ENCODE peak calls at places on chromosomes 13 and 19, in six cellular contexts. R, E, K, S, C and P are unnamed samples.

GRCh38 chr13:63501702-63502101 is 2086.1 kb upstream of the PCDH20 start:
- DNase-seq in R (no peak), K (no peak), C (no peak), S (no peak), E (no peak), P (no peak)

GRCh38 chr13:24074687-24075086 is 85.8 kb upstream of the SPATA13 start:
- DNase-seq in K (peak; percentile 17), R (no peak), C (no peak), S (no peak), E (no peak), P (no peak)

GRCh38 chr19:575527-576506 is 3.4 kb downstream of the BSG start:
- DNase-seq in C (peak; percentile 97), R (no peak), E (no peak), K (peak; percentile 44), S (no peak), P (peak; percentile 39)

GRCh38 chr19:45079063-45079910 is at the start of gene GEMIN7:
- DNase-seq in K (peak; percentile 63), R (peak; percentile 94), S (peak; percentile 72), E (peak; percentile 83), C (peak; percentile 99), P (no peak)

GRCh38 chr13:77429320-77430142 is 102.6 kb upstream of the MYCBP2 start:
- DNase-seq in S (no peak), K (no peak), E (no peak), R (no peak), C (peak; percentile 47), P (peak; percentile 37)

GRCh38 chr19:10074153-10074552 is 12.0 kb upstream of the SHFL start:
- DNase-seq in C (peak; percentile 78), K (no peak), S (peak; percentile 57), R (peak; percentile 44), E (no peak), P (no peak)

GRCh38 chr19:54456423-54457373 is 6.9 kb downstream of the LENG9 start:
- DNase-seq in C (peak; percentile 58), S (no peak), E (no peak), K (no peak), R (no peak), P (no peak)

GRCh38 chr13:44296856-44297255 is 76.8 kb upstream of the SERP2 start:
- DNase-seq in C (no peak), R (no peak), E (no peak), K (peak; percentile 84), S (no peak), P (no peak)

GRCh38 chr13:51895906-51896888 is 34.4 kb downstream of the CCDC70 start:
- DNase-seq in K (peak; percentile 63), C (peak; percentile 84), E (peak; percentile 41), R (peak; percentile 74), S (peak; percentile 5), P (no peak)

GRCh38 chr13:49441846-49442245 is 2.0 kb downstream of the CAB39L start:
- DNase-seq in S (no peak), K (no peak), E (no peak), C (no peak), R (no peak), P (no peak)

GRCh38 chr13:35157143-35157755 is 215.2 kb downstream of the NBEA start:
- DNase-seq in E (peak; percentile 17), K (peak; percentile 43), S (no peak), C (peak; percentile 3), R (peak; percentile 55), P (no peak)

GRCh38 chr13:97367016-97367415 is 67.0 kb upstream of the RAP2A start:
- DNase-seq in R (no peak), C (no peak), S (no peak), K (no peak), E (no peak), P (no peak)

GRCh38 chr19:13796301-13797057 is 1.2 kb downstream of the ZSWIM4 start:
- DNase-seq in K (no peak), C (peak; percentile 98), E (peak; percentile 68), S (no peak), R (peak; percentile 66), P (peak; percentile 58)

GRCh38 chr13:74929436-74929835 is 552.5 kb downstream of the TBC1D4 start:
- DNase-seq in R (no peak), S (no peak), C (no peak), K (no peak), E (no peak), P (no peak)

GRCh38 chr19:52237771-52238400 is 31.5 kb upstream of the ZNF766 start:
- DNase-seq in K (peak; percentile 60), E (no peak), C (no peak), R (peak; percentile 67), S (peak; percentile 37), P (no peak)

GRCh38 chr13:46995874-46996273 is 99.0 kb upstream of the HTR2A start:
- DNase-seq in S (no peak), C (no peak), K (no peak), R (no peak), E (no peak), P (no peak)

GRCh38 chr13:104809483-104809882 is 1726.0 kb downstream of the EFNB2 start:
- DNase-seq in R (no peak), S (no peak), C (no peak), E (no peak), K (no peak), P (no peak)

GRCh38 chr19:33462112-33462726 is 59.4 kb downstream of the PEPD start:
- DNase-seq in R (no peak), K (no peak), E (no peak), C (peak; percentile 67), S (no peak), P (no peak)

GRCh38 chr19:13241321-13242104 is 91.3 kb downstream of the IER2 start:
- DNase-seq in R (no peak), E (no peak), S (peak; percentile 23), C (peak; percentile 89), K (peak; percentile 88), P (no peak)

GRCh38 chr19:13692096-13692495 is 72.2 kb upstream of the MRI1 start:
- DNase-seq in K (peak; percentile 93), R (no peak), C (peak; percentile 92), E (no peak), S (no peak), P (peak; percentile 39)

GRCh38 chr13:45623516-45624090 is 8.1 kb upstream of the ERICH6B start:
- DNase-seq in K (no peak), S (no peak), R (peak; percentile 47), C (peak; percentile 22), E (peak; percentile 25), P (no peak)

GRCh38 chr19:47433121-47433520 is 13.8 kb upstream of the MEIS3 start:
- DNase-seq in C (peak; percentile 84), E (no peak), S (no peak), K (no peak), R (no peak), P (no peak)

GRCh38 chr13:77138813-77139212 is 111.9 kb upstream of the FBXL3 start:
- DNase-seq in R (no peak), C (no peak), E (no peak), K (no peak), S (no peak), P (no peak)

GRCh38 chr13:112350300-112350699 is 25.9 kb upstream of the SPACA7 start:
- DNase-seq in E (no peak), K (no peak), R (no peak), S (no peak), C (no peak), P (no peak)

GRCh38 chr13:97122381-97122996 is 99.6 kb upstream of the MBNL2 start:
- DNase-seq in E (no peak), K (no peak), S (no peak), R (no peak), C (peak; percentile 74), P (peak; percentile 77)

GRCh38 chr19:10010247-10010691 is at the start of gene COL5A3:
- DNase-seq in E (no peak), S (no peak), K (no peak), C (peak; percentile 94), R (peak; percentile 69), P (no peak)

GRCh38 chr19:33310606-33311325 is 8.4 kb upstream of the CEBPA start:
- DNase-seq in R (no peak), S (no peak), E (no peak), C (peak; percentile 45), K (no peak), P (no peak)

GRCh38 chr13:43769552-43769951 is 17.2 kb downstream of the ENOX1 start:
- DNase-seq in R (no peak), E (no peak), C (no peak), K (no peak), S (no peak), P (no peak)

GRCh38 chr13:48110132-48110868 is 15.4 kb upstream of the MED4 start:
- DNase-seq in S (no peak), C (peak; percentile 68), R (no peak), E (no peak), K (no peak), P (no peak)

DNA sequence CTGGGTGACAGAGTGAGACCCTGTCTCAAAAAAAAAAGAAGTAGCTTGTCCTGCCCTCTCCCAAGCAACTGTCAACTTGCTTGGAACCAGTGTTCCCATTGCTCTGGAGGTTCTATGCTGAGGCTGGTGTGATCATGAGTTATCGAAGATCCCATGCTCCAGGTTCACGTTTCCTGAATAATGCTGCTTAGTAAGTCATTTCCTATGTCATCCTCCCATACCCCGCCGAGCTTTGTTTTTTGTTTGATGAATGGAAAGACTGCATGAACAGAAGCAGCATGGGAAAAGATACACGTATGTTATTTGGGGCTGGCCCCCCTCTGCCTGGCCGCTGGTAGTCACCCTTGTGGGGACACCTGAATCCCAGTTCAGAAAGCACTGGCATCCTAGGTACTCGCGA is 11.3 kb downstream of the SLC25A42 start:
- DNase-seq in E (no peak), C (peak; percentile 19), R (no peak), S (no peak), K (no peak), P (no peak)
- H3K27ac ChIP-seq in E (no peak overlapping the region), C (no peak overlapping the region), R (no peak overlapping the region), S (no peak overlapping the region), K (no peak overlapping the region), P (no peak overlapping the region)

GRCh38 chr13:99421271-99421670 is 80.0 kb upstream of the TM9SF2 start:
- DNase-seq in E (no peak), C (no peak), R (no peak), K (no peak), S (no peak), P (no peak)
- H3K27ac ChIP-seq in E (no peak overlapping the region), C (no peak overlapping the region), R (no peak overlapping the region), K (no peak overlapping the region), S (no peak overlapping the region), P (no peak overlapping the region)

GRCh38 chr13:39776439-39776838 is 121.0 kb downstream of the COG6 start:
- DNase-seq in E (no peak), S (no peak), R (no peak), C (peak; percentile 70), K (no peak), P (no peak)

GRCh38 chr13:39779337-39780270 is 124.1 kb downstream of the COG6 start:
- DNase-seq in K (no peak), S (peak; percentile 31), C (no peak), R (no peak), E (no peak), P (no peak)

GRCh38 chr13:39777527-39778061 is 122.1 kb downstream of the COG6 start:
- DNase-seq in R (peak; percentile 41), S (no peak), K (no peak), E (peak; percentile 8), C (peak; percentile 69), P (peak; percentile 83)

GRCh38 chr13:39773833-39774232 is 118.4 kb downstream of the COG6 start:
- DNase-seq in K (no peak), C (peak; percentile 45), R (no peak), S (no peak), E (no peak), P (no peak)

GRCh38 chr13:39777021-39777420 is 121.6 kb downstream of the COG6 start:
- DNase-seq in C (no peak), S (no peak), R (no peak), E (no peak), K (no peak), P (no peak)
- H3K27ac ChIP-seq in C (peak overlapping the region; percentile 88), S (no peak overlapping the region), R (no peak overlapping the region), E (peak overlapping the region; percentile 35), K (no peak overlapping the region), P (peak overlapping the region; percentile 50)

GRCh38 chr13:78657699-78658629 is 991 bp downstream of the OBI1 start:
- DNase-seq in S (no peak), K (no peak), E (peak; percentile 13), R (no peak), C (peak; percentile 63), P (no peak)
- H3K27ac ChIP-seq in S (peak overlapping the region; percentile 47), K (no peak overlapping the region), E (peak overlapping the region; percentile 91), R (no peak overlapping the region), C (peak overlapping the region; percentile 74), P (peak overlapping the region; percentile 58)